ENCODE peak calls at places on chromosomes 13 and 19, in four cellular contexts. N is AG09309, U is fibroblast of pulmonary artery, Y is mucosa of gallbladder. O is an unnamed sample.

GRCh38 chr13:73341748-73342147 is 282.9 kb downstream of the KLF5 start:
- DNase-seq in Y (no peak), U (peak; percentile 29), N (peak; percentile 10), O (peak; percentile 38)

GRCh38 chr19:5367530-5368133 is 27.0 kb upstream of the PTPRS start:
- DNase-seq in U (no peak), N (no peak), Y (no peak), O (no peak)

GRCh38 chr13:113592571-113592970 is 8.0 kb downstream of the TFDP1 start:
- DNase-seq in N (no peak), Y (no peak), U (no peak), O (no peak)

GRCh38 chr13:74977498-74977897 is 504.5 kb downstream of the TBC1D4 start:
- DNase-seq in Y (no peak), N (no peak), U (no peak), O (no peak)

GRCh38 chr13:41596190-41596589 is 138.8 kb downstream of the RGCC start:
- DNase-seq in Y (no peak), N (no peak), U (peak; percentile 56), O (peak; percentile 73)

GRCh38 chr13:73171242-73171641 is 112.4 kb downstream of the KLF5 start:
- DNase-seq in Y (peak; percentile 82), N (no peak), U (no peak), O (no peak)

GRCh38 chr19:8208710-8209110 is 460 bp upstream of the CERS4 start:
- DNase-seq in N (no peak), Y (peak; percentile 39), U (no peak), O (no peak)

GRCh38 chr19:55640043-55640576 is 692 bp upstream of the ZNF580 start:
- DNase-seq in U (peak; percentile 78), Y (peak; percentile 73), N (no peak), O (peak; percentile 73)

GRCh38 chr19:489418-490196 is 6.7 kb upstream of the MADCAM1 start:
- DNase-seq in U (peak; percentile 31), N (no peak), Y (no peak), O (peak; percentile 56)

GRCh38 chr19:44707794-44708193 is 8.8 kb downstream of the CEACAM16 start:
- DNase-seq in Y (no peak), N (no peak), U (no peak), O (no peak)

GRCh38 chr13:98466634-98467236 is 110.2 kb downstream of the STK24 start:
- DNase-seq in N (no peak), U (peak; percentile 61), Y (no peak), O (peak; percentile 52)

GRCh38 chr13:63481334-63481733 is 2065.7 kb upstream of the PCDH20 start:
- DNase-seq in Y (no peak), N (peak; percentile 17), U (peak; percentile 77), O (no peak)

GRCh38 chr13:100984349-100984748 is 309.8 kb upstream of the TMTC4 start:
- DNase-seq in U (no peak), Y (no peak), N (no peak), O (no peak)

GRCh38 chr13:108220042-108220441 is 1.9 kb downstream of the ABHD13 start:
- DNase-seq in U (no peak), N (no peak), Y (no peak), O (no peak)

GRCh38 chr19:13888281-13888680 is 11.3 kb downstream of the NANOS3 start:
- DNase-seq in Y (no peak), N (no peak), U (no peak), O (no peak)